ENCODE peak calls at places on chromosomes 3 and 15, in four cellular contexts. V is IMR-90, O is PC-3, B is fibroblast of lung. G is an unnamed sample. For H3K36me3, the result is how much of the 10 kb centered on the place peaks cover.

GRCh38 chr3:67977762-67978161 is 323.4 kb upstream of the SUCLG2 start:
- DNase-seq in V (no peak), O (no peak), B (no peak), G (no peak)

GRCh38 chr3:41241800-41242571 is 42.7 kb downstream of the CTNNB1 start:
- DNase-seq in V (no peak), O (no peak), B (no peak), G (no peak)

GRCh38 chr15:74406992-74407705 is 26.6 kb downstream of the SEMA7A start:
- DNase-seq in V (peak), O (peak), B (peak), G (peak)

GRCh38 chr3:186800285-186800684 is 6.0 kb downstream of the RFC4 start:
- DNase-seq in V (no peak), O (no peak), B (no peak), G (no peak)

GRCh38 chr3:86800116-86800515 is 190.8 kb downstream of the VGLL3 start:
- DNase-seq in V (no peak), O (no peak), B (no peak), G (no peak)

GRCh38 chr3:182829761-182830405 is 36.6 kb downstream of the ATP11B start:
- DNase-seq in V (no peak), O (peak), B (no peak), G (no peak)

GRCh38 chr3:47082519-47082918 is 81.4 kb downstream of the SETD2 start:
- DNase-seq in V (peak), O (peak), B (peak), G (no peak)

GRCh38 chr15:38683382-38684242 is 119.0 kb upstream of the RASGRP1 start:
- DNase-seq in V (peak), O (peak), B (peak), G (peak)

GRCh38 chr3:102124301-102125158 is 275.2 kb downstream of the NFKBIZ start:
- DNase-seq in V (peak), O (peak), B (peak), G (no peak)

GRCh38 chr3:197513953-197514785 is 41.6 kb downstream of the BDH1 start:
- DNase-seq in V (no peak), O (no peak), B (no peak), G (no peak)

GRCh38 chr15:52790166-52790708 is at the start of gene ONECUT1:
- DNase-seq in V (peak), O (peak), B (peak), G (peak)

GRCh38 chr3:174812172-174812862 is 46.8 kb upstream of the NAALADL2 start:
- DNase-seq in V (peak), O (peak), B (peak), G (no peak)

GRCh38 chr15:67174864-67175573 is 79.4 kb downstream of the AAGAB start:
- DNase-seq in V (peak), O (peak), B (no peak), G (no peak)

GRCh38 chr3:72154391-72155300 is 369.7 kb upstream of the PROK2 start:
- DNase-seq in V (peak), O (no peak), B (peak), G (no peak)

GRCh38 chr15:52003710-52004109 is 15.3 kb upstream of the MAPK6 start:
- DNase-seq in V (no peak), O (no peak), B (no peak), G (no peak)

GRCh38 chr3:56673781-56674457 is 9.1 kb downstream of the TASOR start:
- DNase-seq in V (peak), O (no peak), B (no peak), G (no peak)

GRCh38 chr3:100709840-100710235 is 544 bp downstream of the TFG start:
- DNase-seq in V (peak), O (peak), B (peak), G (peak)

GRCh38 chr3:134476977-134477376 is 8.8 kb downstream of the ANAPC13 start:
- DNase-seq in V (no peak), O (no peak), B (no peak), G (no peak)

GRCh38 chr3:111538111-111538510 is 3.9 kb upstream of the CD96 start:
- DNase-seq in V (no peak), O (peak), B (no peak), G (no peak)

GRCh38 chr3:5006755-5007202 is 27.5 kb downstream of the BHLHE40 start:
- DNase-seq in V (no peak), O (no peak), B (no peak), G (no peak)

GRCh38 chr3:89172150-89172549 is 64.7 kb downstream of the EPHA3 start:
- DNase-seq in V (no peak), O (no peak), B (no peak), G (no peak)

GRCh38 chr3:55645406-55645805 is 158.3 kb upstream of the WNT5A start:
- DNase-seq in V (no peak), O (no peak), B (no peak), G (no peak)

GRCh38 chr15:69357773-69358765 is 56.1 kb upstream of the KIF23 start:
- DNase-seq in V (peak), O (no peak), B (peak), G (no peak)

GRCh38 chr3:45944830-45945620 is 1.8 kb downstream of the CXCR6 start:
- DNase-seq in V (no peak), O (no peak), B (no peak), G (no peak)

GRCh38 chr3:83928391-83928790 is 1030.4 kb upstream of the CADM2 start:
- DNase-seq in V (no peak), O (peak), B (peak), G (peak)

GRCh38 chr15:38622908-38623307 is 58.3 kb upstream of the RASGRP1 start:
- DNase-seq in V (no peak), O (no peak), B (no peak), G (no peak)

GRCh38 chr15:74525946-74526345 is 15.1 kb upstream of the ARID3B start:
- DNase-seq in V (peak), O (peak), B (peak), G (peak)

GRCh38 chr3:38133557-38134405 is 3.1 kb downstream of the ACAA1 start:
- DNase-seq in V (no peak), O (peak), B (no peak), G (no peak)

GRCh38 chr3:38130219-38130618 is 6.7 kb downstream of the ACAA1 start:
- DNase-seq in V (no peak), O (no peak), B (no peak), G (no peak)

GRCh38 chr3:38133209-38133556 is 3.7 kb downstream of the ACAA1 start:
- DNase-seq in V (no peak), O (no peak), B (no peak), G (no peak)

GRCh38 chr3:38130631-38131065 is 6.3 kb downstream of the ACAA1 start:
- DNase-seq in V (no peak), O (no peak), B (no peak), G (no peak)

GRCh38 chr3:38131621-38132369 is 5.1 kb downstream of the ACAA1 start:
- DNase-seq in V (peak), O (no peak), B (peak), G (peak)
- H3K36me3 ChIP-seq in V (half or more), O (half or more), B (under half), G (half or more)

GRCh38 chr15:65887565-65887964 is 18.3 kb downstream of the RAB11A start:
- DNase-seq in V (no peak), O (no peak), B (no peak), G (no peak)
- H3K36me3 ChIP-seq in V (under half), O (under half), B (under half), G (half or more)

GRCh38 chr3:129558076-129558771 is 15.2 kb downstream of the H1-8 start:
- DNase-seq in V (peak), O (no peak), B (no peak), G (no peak)
- H3K36me3 ChIP-seq in V (under half), O (under half), B (under half), G (under half)

GRCh38 chr3:9770276-9770812 is 597 bp upstream of the CAMK1 start:
- DNase-seq in V (no peak), O (no peak), B (peak), G (no peak)
- H3K36me3 ChIP-seq in V (under half), O (under half), B (under half), G (under half)

GRCh38 chr3:78992400-78992799 is 775.4 kb downstream of the ROBO1 start:
- DNase-seq in V (no peak), O (peak), B (no peak), G (no peak)

GRCh38 chr3:78991656-78992055 is 776.1 kb downstream of the ROBO1 start:
- DNase-seq in V (no peak), O (no peak), B (no peak), G (no peak)

GRCh38 chr3:78986702-78987101 is 781.1 kb downstream of the ROBO1 start:
- DNase-seq in V (no peak), O (no peak), B (no peak), G (no peak)

GRCh38 chr3:78990164-78990563 is 777.6 kb downstream of the ROBO1 start:
- DNase-seq in V (no peak), O (no peak), B (no peak), G (no peak)

DNA sequence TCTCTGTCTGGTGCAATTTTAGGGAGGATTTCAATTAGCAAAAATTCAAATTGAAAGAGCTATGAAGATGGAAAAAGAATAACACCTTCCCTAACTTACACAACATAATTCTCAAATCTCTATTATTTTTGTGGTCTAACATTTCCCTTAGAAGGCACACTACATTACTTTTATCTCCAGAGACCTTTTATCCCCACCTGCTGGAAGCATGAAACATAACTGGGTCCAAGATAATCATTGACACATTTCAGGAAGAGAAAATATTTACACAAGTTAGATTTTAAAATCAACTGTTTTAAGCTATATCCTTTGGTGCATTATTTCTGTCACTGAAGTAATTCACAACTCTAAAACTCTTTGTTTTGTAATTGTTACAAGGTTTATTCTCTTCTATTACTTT is 779.5 kb downstream of the ROBO1 start:
- DNase-seq in V (peak), O (peak), B (peak), G (no peak)
- H3K36me3 ChIP-seq in V (under half), O (under half), B (under half), G (under half)